ENCODE peak calls at places on chromosomes 1 and 21, in six cellular contexts. I is activated gamma-delta T cell, V is NCI-H2081, B is hippocampal formation, A is GM13976, Z is HFFc6. U is an unnamed sample.

GRCh38 chr1:94715311-94715710 is 104.8 kb upstream of the SLC44A3 start:
- DNase-seq in I (no peak), V (no peak), B (no peak), A (no peak), Z (no peak), U (no peak)

GRCh38 chr1:67785847-67786753 is 47.2 kb downstream of the GNG12 start:
- DNase-seq in I (no peak), V (no peak), B (no peak), A (no peak), Z (no peak), U (no peak)

GRCh38 chr1:91730781-91731732 is 154.9 kb downstream of the TGFBR3 start:
- DNase-seq in I (no peak), V (no peak), B (no peak), A (no peak), Z (no peak), U (no peak)

GRCh38 chr1:92701147-92701546 is 83.8 kb downstream of the EVI5 start:
- DNase-seq in I (no peak), V (no peak), B (no peak), A (no peak), Z (no peak), U (no peak)

GRCh38 chr1:4130096-4130495 is 230.0 kb upstream of the C1orf174 start:
- DNase-seq in I (no peak), V (no peak), B (no peak), A (no peak), Z (no peak), U (no peak)

GRCh38 chr1:201938440-201939005 is 7.8 kb downstream of the LMOD1 start:
- DNase-seq in I (no peak), V (no peak), B (no peak), A (no peak), Z (no peak), U (no peak)

GRCh38 chr1:187938092-187938491 is 1109.3 kb downstream of the PLA2G4A start:
- DNase-seq in I (no peak), V (no peak), B (no peak), A (no peak), Z (no peak), U (no peak)

GRCh38 chr21:29056538-29057050 is 16.9 kb downstream of the CCT8 start:
- DNase-seq in I (no peak), V (no peak), B (no peak), A (no peak), Z (no peak), U (no peak)

GRCh38 chr1:183580281-183580682 is 10.0 kb downstream of the NCF2 start:
- DNase-seq in I (no peak), V (peak), B (no peak), A (peak), Z (peak), U (no peak)

GRCh38 chr1:88649932-88650331 is 34.1 kb upstream of the PKN2 start:
- DNase-seq in I (no peak), V (no peak), B (no peak), A (no peak), Z (no peak), U (no peak)

GRCh38 chr1:237878406-237878805 is 12.3 kb downstream of the ZP4 start:
- DNase-seq in I (no peak), V (no peak), B (no peak), A (no peak), Z (no peak), U (no peak)

GRCh38 chr1:44829506-44830384 is 13.3 kb downstream of the PTCH2 start:
- DNase-seq in I (no peak), V (no peak), B (no peak), A (no peak), Z (no peak), U (no peak)

GRCh38 chr1:213606252-213606820 is 381.4 kb upstream of the PROX1 start:
- DNase-seq in I (no peak), V (no peak), B (no peak), A (no peak), Z (no peak), U (no peak)

GRCh38 chr1:168945870-168946269 is 160.6 kb upstream of the ATP1B1 start:
- DNase-seq in I (no peak), V (no peak), B (no peak), A (no peak), Z (no peak), U (no peak)

GRCh38 chr1:147504801-147505303 is 36.4 kb upstream of the BCL9 start:
- DNase-seq in I (no peak), V (peak), B (no peak), A (no peak), Z (peak), U (no peak)

GRCh38 chr1:234613992-234614584 is 4.1 kb upstream of the IRF2BP2 start:
- DNase-seq in I (no peak), V (no peak), B (peak), A (no peak), Z (no peak), U (no peak)

GRCh38 chr1:156106624-156107488 is 7.7 kb upstream of the LMNA start:
- DNase-seq in I (no peak), V (no peak), B (no peak), A (no peak), Z (peak), U (no peak)

GRCh38 chr1:9890224-9890731 is 19.8 kb downstream of the CTNNBIP1 start:
- DNase-seq in I (no peak), V (no peak), B (no peak), A (no peak), Z (peak), U (no peak)

GRCh38 chr1:119141020-119141424 is 569 bp upstream of the WARS2 start:
- DNase-seq in I (peak), V (peak), B (no peak), A (no peak), Z (no peak), U (peak)

GRCh38 chr1:3507636-3508275 is 53.3 kb downstream of the ARHGEF16 start:
- DNase-seq in I (no peak), V (no peak), B (no peak), A (no peak), Z (no peak), U (no peak)

GRCh38 chr1:43545686-43546387 is 15.2 kb downstream of the PTPRF start:
- DNase-seq in I (no peak), V (peak), B (peak), A (no peak), Z (peak), U (no peak)

GRCh38 chr1:110600716-110601115 is 5.4 kb downstream of the KCNA2 start:
- DNase-seq in I (no peak), V (no peak), B (no peak), A (no peak), Z (no peak), U (no peak)

GRCh38 chr1:174157157-174157806 is 2.0 kb upstream of the RABGAP1L start:
- DNase-seq in I (no peak), V (no peak), B (no peak), A (peak), Z (no peak), U (peak)

GRCh38 chr1:212688338-212689047 is 11.1 kb downstream of the BATF3 start:
- DNase-seq in I (no peak), V (no peak), B (no peak), A (no peak), Z (no peak), U (no peak)

GRCh38 chr1:61448934-61449368 is 276.0 kb downstream of the TM2D1 start:
- DNase-seq in I (no peak), V (no peak), B (no peak), A (no peak), Z (no peak), U (no peak)

GRCh38 chr1:19404748-19405147 is 80.6 kb downstream of the CAPZB start:
- DNase-seq in I (no peak), V (no peak), B (no peak), A (no peak), Z (no peak), U (no peak)

GRCh38 chr1:202656951-202657646 is 53.2 kb downstream of the SYT2 start:
- DNase-seq in I (no peak), V (no peak), B (no peak), A (no peak), Z (peak), U (no peak)

GRCh38 chr1:21378705-21379494 is 61.0 kb upstream of the NBPF3 start:
- DNase-seq in I (no peak), V (no peak), B (no peak), A (no peak), Z (no peak), U (no peak)

GRCh38 chr1:218917646-218918045 is 256.0 kb upstream of the LYPLAL1 start:
- DNase-seq in I (no peak), V (no peak), B (no peak), A (no peak), Z (no peak), U (no peak)

GRCh38 chr1:219277304-219277840 is 103.7 kb downstream of the LYPLAL1 start:
- DNase-seq in I (no peak), V (no peak), B (no peak), A (no peak), Z (no peak), U (no peak)

GRCh38 chr1:184533049-184533448 is 146.2 kb downstream of the C1orf21 start:
- DNase-seq in I (no peak), V (no peak), B (no peak), A (no peak), Z (no peak), U (no peak)

GRCh38 chr1:182643699-182644098 is 39.5 kb upstream of the RGS16 start:
- DNase-seq in I (no peak), V (no peak), B (no peak), A (no peak), Z (no peak), U (no peak)

GRCh38 chr1:29832471-29832870 is 596.1 kb downstream of the PTPRU start:
- DNase-seq in I (no peak), V (no peak), B (no peak), A (no peak), Z (no peak), U (no peak)

GRCh38 chr21:15272591-15272990 is 207.8 kb upstream of the NRIP1 start:
- DNase-seq in I (no peak), V (no peak), B (no peak), A (no peak), Z (no peak), U (no peak)

GRCh38 chr1:182601416-182601786 is 2.8 kb downstream of the RGS16 start:
- DNase-seq in I (no peak), V (peak), B (peak), A (peak), Z (peak), U (peak)

GRCh38 chr1:110787328-110788071 is 85.4 kb upstream of the CD53 start:
- DNase-seq in I (no peak), V (no peak), B (no peak), A (peak), Z (no peak), U (peak)

GRCh38 chr1:47184090-47184735 is 5.6 kb downstream of the PDZK1IP1 start:
- DNase-seq in I (no peak), V (no peak), B (no peak), A (peak), Z (no peak), U (no peak)

GRCh38 chr1:47679301-47679751 is 241.5 kb downstream of the FOXD2 start:
- DNase-seq in I (no peak), V (no peak), B (no peak), A (no peak), Z (no peak), U (no peak)

GRCh38 chr1:243924188-243924587 is 74.1 kb upstream of the AKT3 start:
- DNase-seq in I (no peak), V (no peak), B (no peak), A (no peak), Z (peak), U (no peak)

GRCh38 chr1:152110365-152110859 is 4.8 kb downstream of the TCHH start:
- DNase-seq in I (no peak), V (no peak), B (no peak), A (peak), Z (peak), U (no peak)